ENCODE peak calls at places on chromosomes 16 and 17, in six cellular contexts. H is cardiac fibroblast, I is uterus, R is body of pancreas, X is H9, Q is mucosa of descending colon. A is an unnamed sample.

GRCh38 chr17:82154881-82155331 is 56.9 kb upstream of the FASN start:
- DNase-seq in H (no peak), I (no peak), R (no peak), X (no peak), Q (no peak), A (no peak)

GRCh38 chr17:17350491-17351355 is 47.5 kb downstream of the NT5M start:
- DNase-seq in H (no peak), I (no peak), R (no peak), X (peak), Q (no peak), A (peak)

GRCh38 chr16:55663770-55664677 is 8.2 kb downstream of the SLC6A2 start:
- DNase-seq in H (no peak), I (no peak), R (no peak), X (no peak), Q (no peak), A (peak)

GRCh38 chr16:26963109-26963508 is 103.6 kb upstream of the C16orf82 start:
- DNase-seq in H (peak), I (no peak), R (no peak), X (peak), Q (no peak), A (no peak)

GRCh38 chr16:19753815-19754643 is 36.0 kb downstream of the IQCK start:
- DNase-seq in H (peak), I (no peak), R (peak), X (no peak), Q (no peak), A (peak)

GRCh38 chr16:11914759-11915643 is 755 bp downstream of the GSPT1 start:
- DNase-seq in H (peak), I (peak), R (peak), X (no peak), Q (peak), A (peak)

GRCh38 chr16:54412777-54413455 is 126.3 kb upstream of the IRX3 start:
- DNase-seq in H (no peak), I (no peak), R (no peak), X (no peak), Q (no peak), A (no peak)

GRCh38 chr17:60457148-60457547 is 34.9 kb downstream of the CHCT1 start:
- DNase-seq in H (no peak), I (no peak), R (no peak), X (no peak), Q (no peak), A (no peak)

GRCh38 chr16:57352636-57353047 is 5.9 kb upstream of the CCL22 start:
- DNase-seq in H (no peak), I (no peak), R (no peak), X (no peak), Q (no peak), A (no peak)

GRCh38 chr16:81513204-81514040 is 68.8 kb downstream of the CMIP start:
- DNase-seq in H (peak), I (no peak), R (peak), X (peak), Q (peak), A (no peak)

GRCh38 chr17:74532115-74532514 is 840 bp upstream of the CD300LB start:
- DNase-seq in H (no peak), I (no peak), R (no peak), X (peak), Q (no peak), A (no peak)

GRCh38 chr16:52191533-52192134 is 355.3 kb downstream of the TOX3 start:
- DNase-seq in H (peak), I (peak), R (peak), X (peak), Q (no peak), A (peak)

GRCh38 chr16:85545227-85545818 is 67.8 kb upstream of the GSE1 start:
- DNase-seq in H (no peak), I (no peak), R (no peak), X (no peak), Q (no peak), A (no peak)

GRCh38 chr16:8623634-8624033 is 2.1 kb downstream of the METTL22 start:
- DNase-seq in H (no peak), I (no peak), R (no peak), X (no peak), Q (no peak), A (peak)

GRCh38 chr16:14493791-14494190 is 136.3 kb downstream of the PARN start:
- DNase-seq in H (no peak), I (no peak), R (no peak), X (no peak), Q (no peak), A (no peak)

GRCh38 chr17:77087650-77088454 is 52.9 kb upstream of the SEC14L1 start:
- DNase-seq in H (no peak), I (no peak), R (no peak), X (no peak), Q (peak), A (no peak)

GRCh38 chr17:9016941-9017552 is 4.3 kb upstream of the NTN1 start:
- DNase-seq in H (no peak), I (no peak), R (peak), X (no peak), Q (no peak), A (no peak)

GRCh38 chr16:4339909-4340308 is 11.2 kb downstream of the PAM16 start:
- DNase-seq in H (peak), I (peak), R (peak), X (no peak), Q (no peak), A (no peak)

GRCh38 chr17:48641541-48642058 is 15.4 kb upstream of the HOXB9 start:
- DNase-seq in H (no peak), I (no peak), R (no peak), X (no peak), Q (no peak), A (no peak)

GRCh38 chr17:54979657-54980056 is 11.1 kb downstream of the STXBP4 start:
- DNase-seq in H (no peak), I (no peak), R (no peak), X (no peak), Q (no peak), A (no peak)

GRCh38 chr17:34121311-34121710 is 133.8 kb upstream of the CCL2 start:
- DNase-seq in H (no peak), I (no peak), R (no peak), X (no peak), Q (no peak), A (no peak)

GRCh38 chr17:2710075-2710803 is 1.3 kb downstream of the CLUH start:
- DNase-seq in H (no peak), I (no peak), R (no peak), X (no peak), Q (no peak), A (no peak)

GRCh38 chr17:21231533-21231932 is 17.6 kb upstream of the TMEM11 start:
- DNase-seq in H (no peak), I (no peak), R (no peak), X (no peak), Q (no peak), A (no peak)

GRCh38 chr16:12235110-12235509 is 258.6 kb downstream of the SNX29 start:
- DNase-seq in H (peak), I (no peak), R (no peak), X (no peak), Q (no peak), A (no peak)

GRCh38 chr17:82402865-82403264 is 15.3 kb upstream of the HEXD start:
- DNase-seq in H (no peak), I (no peak), R (no peak), X (no peak), Q (no peak), A (no peak)

GRCh38 chr16:7746971-7747370 is 414.3 kb downstream of the RBFOX1 start:
- DNase-seq in H (no peak), I (no peak), R (no peak), X (no peak), Q (no peak), A (no peak)

GRCh38 chr16:1157639-1158455 is 4.9 kb downstream of the CACNA1H start:
- DNase-seq in H (no peak), I (no peak), R (no peak), X (no peak), Q (no peak), A (no peak)

GRCh38 chr17:81731271-81731670 is 19.2 kb downstream of the SLC25A10 start:
- DNase-seq in H (peak), I (no peak), R (no peak), X (no peak), Q (no peak), A (peak)

GRCh38 chr17:4901648-4902344 is 1.1 kb downstream of the CHRNE start:
- DNase-seq in H (no peak), I (no peak), R (no peak), X (peak), Q (peak), A (no peak)

GRCh38 chr16:17304124-17304813 is 166.5 kb downstream of the XYLT1 start:
- DNase-seq in H (no peak), I (no peak), R (peak), X (no peak), Q (no peak), A (no peak)

GRCh38 chr17:63082273-63082861 is 116.3 kb downstream of the TANC2 start:
- DNase-seq in H (peak), I (no peak), R (no peak), X (no peak), Q (no peak), A (peak)

GRCh38 chr16:53991181-53992056 is 287.5 kb downstream of the FTO start:
- DNase-seq in H (peak), I (no peak), R (peak), X (no peak), Q (no peak), A (no peak)

DNA sequence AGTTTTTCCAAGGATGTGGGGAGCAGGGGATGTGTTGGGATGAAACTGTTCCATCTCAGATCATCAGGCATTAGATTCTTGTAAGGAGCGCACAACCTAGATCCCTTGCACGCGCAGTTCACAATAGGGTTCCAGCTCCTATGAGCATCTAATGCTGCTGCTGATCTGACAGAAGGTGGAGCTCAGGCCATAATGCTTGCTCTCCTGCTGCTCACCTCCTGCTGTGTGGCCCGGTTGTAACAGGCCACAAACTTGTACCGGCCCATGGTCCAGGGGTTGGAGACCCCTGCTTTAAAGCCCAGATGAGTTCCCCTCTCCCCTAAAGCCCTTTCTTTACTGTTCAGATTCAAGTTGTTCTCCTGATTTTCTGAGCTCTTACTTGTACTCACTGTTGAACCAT is 44.8 kb downstream of the RNF135 start:
- DNase-seq in H (no peak), I (no peak), R (no peak), X (no peak), Q (no peak), A (no peak)
- TF ChIP-seq CTCF in H (no peak), I (no peak), R (no peak), X (no peak), Q (no peak), A (no peak)

DNA sequence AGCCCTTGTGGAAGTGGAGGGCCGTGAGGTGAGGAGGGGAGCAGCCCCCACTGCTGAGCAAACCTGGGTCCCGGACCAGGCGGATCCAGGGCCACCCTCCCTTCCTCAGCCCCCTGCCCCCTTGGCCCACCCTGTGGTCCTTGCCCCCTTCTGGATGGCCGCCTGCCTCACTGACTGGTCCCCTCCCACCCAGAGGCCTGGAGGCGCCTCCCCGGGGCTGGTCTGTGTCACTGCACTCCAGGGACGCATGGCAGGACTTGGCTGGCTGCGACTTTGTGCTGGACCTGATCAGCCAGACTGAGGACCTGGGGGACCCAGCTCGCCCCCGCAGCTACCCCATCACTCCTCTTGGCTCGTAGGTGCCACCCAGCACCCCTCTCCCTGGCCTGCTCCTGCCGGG is 19.2 kb upstream of the SMIM5 start:
- DNase-seq in H (no peak), I (no peak), R (no peak), X (peak), Q (no peak), A (no peak)
- TF ChIP-seq CTCF in H (peak), I (no peak), R (no peak), X (peak), Q (no peak), A (peak)

DNA sequence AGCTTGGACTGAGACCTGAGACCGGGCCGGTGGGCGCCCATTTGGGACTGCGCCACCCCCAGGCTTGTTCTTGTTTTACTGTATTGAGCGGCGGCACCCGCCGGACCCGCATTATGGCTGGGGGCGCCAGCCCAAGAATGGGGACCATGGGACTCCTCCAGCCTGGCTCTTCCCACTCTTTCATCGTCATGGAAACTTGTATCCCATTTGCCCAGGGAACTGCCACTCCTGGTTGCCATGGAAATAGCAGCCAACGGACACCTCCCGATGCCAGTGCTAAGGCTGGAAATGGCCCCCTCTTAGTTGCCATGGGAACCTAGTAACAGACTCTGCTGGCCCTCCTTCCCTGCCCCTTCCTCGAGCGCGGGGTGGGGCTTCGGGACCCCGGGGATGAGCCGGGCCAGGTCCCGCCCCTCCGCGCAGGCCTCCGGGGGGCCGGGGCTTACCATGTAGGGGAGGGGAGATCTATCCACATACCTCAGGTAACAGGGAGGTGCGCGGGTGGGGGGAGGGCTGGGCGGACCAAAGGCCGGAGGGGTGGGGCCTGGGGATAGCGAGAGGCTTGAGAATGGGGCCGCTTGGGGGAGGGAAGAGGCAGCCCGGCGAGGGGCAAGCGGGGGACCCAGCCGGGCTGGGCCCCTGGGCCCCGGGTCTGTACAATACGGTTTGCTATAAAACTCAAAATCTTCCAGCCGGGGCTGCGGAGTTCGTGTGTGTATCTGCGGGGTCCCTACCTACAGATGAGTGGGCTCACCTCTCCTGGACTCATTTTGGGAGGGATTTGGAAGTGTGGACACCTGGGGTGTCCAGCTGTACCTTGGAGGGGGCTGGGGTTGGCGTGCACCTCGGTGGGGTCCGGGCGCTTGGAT is 547 bp upstream of the ORAI3 start:
- DNase-seq in H (peak), I (peak), R (peak), X (peak), Q (peak), A (peak)
- TF ChIP-seq CTCF in H (no peak), I (no peak), R (no peak), X (no peak), Q (no peak), A (peak)

DNA sequence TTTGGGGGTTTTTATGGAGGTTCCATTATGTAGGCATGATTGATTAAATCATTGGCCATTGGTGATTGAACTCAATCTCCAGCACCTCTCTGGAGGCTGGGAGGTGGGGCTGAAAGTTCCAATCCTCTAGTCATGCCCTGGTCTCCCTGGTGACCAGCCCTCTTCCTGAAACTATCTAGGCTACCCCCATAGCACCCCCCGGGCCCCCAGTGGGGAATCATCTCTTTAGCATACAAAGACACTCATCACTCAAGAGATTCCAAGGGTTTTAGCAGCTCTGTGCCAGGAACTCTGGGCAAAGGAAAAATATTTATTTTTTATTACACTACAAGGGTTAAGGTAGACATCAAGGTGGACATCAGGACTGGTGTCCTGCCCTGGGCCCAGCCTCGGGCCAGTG is 10.6 kb downstream of the SLC46A1 start:
- DNase-seq in H (no peak), I (no peak), R (no peak), X (no peak), Q (no peak), A (no peak)
- TF ChIP-seq CTCF in H (no peak), I (no peak), R (no peak), X (no peak), Q (no peak), A (no peak)

GRCh38 chr16:49120631-49121030 is 161.0 kb downstream of the CBLN1 start:
- DNase-seq in H (no peak), I (no peak), R (no peak), X (no peak), Q (no peak), A (no peak)
- TF ChIP-seq CTCF in H (no peak), I (no peak), R (no peak), X (peak), Q (no peak), A (no peak)

DNA sequence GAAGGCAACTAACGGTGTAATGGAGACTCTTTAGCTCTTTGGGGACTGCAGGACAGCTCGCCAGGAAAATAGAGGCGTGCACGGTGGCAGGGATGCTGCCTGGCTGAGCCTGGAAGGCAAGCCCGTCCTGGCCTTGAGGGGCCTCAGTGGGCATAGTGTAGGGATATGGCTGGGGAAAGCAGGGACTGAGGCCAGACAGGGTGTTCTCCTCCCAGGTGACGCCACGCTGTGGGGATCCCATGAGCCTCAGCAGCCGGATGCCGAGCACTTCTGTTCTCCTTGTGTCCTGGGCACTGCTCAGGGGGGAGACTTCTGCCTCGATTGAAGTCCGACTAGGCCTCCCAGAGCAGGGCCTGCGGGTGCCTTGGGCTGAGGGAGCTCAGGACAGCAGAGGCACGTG is 89.2 kb downstream of the NPIPB11 start:
- DNase-seq in H (no peak), I (no peak), R (no peak), X (no peak), Q (no peak), A (no peak)
- TF ChIP-seq CTCF in H (no peak), I (no peak), R (no peak), X (no peak), Q (no peak), A (no peak)

DNA sequence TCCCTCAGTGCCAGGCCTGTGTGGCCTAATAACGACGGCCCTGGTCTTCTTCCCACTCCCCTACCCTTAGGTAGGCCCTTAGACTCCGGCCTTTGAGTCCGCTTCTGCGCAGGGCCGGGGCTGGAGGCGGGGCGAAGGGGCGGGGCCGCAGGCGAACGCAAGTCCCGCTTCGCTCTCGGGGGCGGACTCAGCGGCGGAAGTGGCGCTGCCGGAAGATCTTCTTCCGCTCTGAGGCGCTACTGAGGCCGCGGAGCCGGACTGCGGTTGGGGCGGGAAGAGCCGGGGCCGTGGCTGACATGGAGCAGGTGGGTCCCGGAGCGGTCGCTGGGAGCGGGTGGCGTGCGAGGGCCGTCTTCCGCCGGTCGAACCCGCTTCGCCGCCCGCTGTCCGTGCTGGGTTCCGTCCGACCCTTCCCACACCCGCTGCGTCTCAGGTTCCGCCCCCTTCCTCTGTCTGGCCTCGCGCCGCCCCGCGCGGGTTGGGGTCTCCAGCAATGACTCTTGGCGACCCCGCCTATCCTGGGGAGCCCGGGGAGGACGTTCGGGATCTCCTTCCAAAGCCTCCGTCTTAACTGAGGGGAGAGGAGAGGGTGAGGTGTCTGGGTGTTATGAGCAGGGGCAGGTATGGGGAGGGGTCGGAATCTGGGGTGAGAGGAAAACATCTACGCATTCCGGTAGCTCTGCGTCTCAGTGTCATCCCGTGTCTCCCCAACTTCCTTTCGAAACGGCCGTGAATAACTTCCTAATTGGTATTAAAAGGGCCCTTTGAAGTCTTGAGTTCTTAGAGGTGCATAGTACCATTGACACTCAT is at the start of gene STARD3:
- DNase-seq in H (peak), I (peak), R (peak), X (peak), Q (peak), A (peak)
- TF ChIP-seq CTCF in H (peak), I (peak), R (no peak), X (peak), Q (no peak), A (peak)

DNA sequence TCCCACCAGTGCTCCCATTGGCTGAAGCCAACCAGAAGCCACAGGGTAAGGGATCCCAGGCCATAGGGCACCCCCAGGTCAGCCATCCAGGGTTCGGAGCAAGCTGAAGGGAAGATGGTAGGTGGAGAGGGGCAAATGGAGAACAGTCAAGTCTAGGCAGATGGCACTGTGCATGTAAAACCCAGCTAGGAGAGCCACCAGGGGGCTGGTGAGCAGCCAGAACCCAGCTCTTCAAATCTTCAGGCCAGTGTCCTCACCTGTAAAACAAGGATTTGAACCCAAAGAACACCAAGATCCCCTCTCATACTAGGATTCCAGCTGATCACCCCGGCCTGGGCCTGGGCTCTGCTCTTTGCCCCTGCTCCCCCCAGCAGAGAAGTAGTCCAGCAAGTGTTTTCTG is 43.5 kb downstream of the GINS3 start:
- DNase-seq in H (no peak), I (no peak), R (no peak), X (peak), Q (no peak), A (no peak)
- TF ChIP-seq CTCF in H (no peak), I (no peak), R (no peak), X (peak), Q (no peak), A (peak)

GRCh38 chr16:75096730-75097129 is 19.9 kb downstream of the LDHD start:
- DNase-seq in H (no peak), I (no peak), R (peak), X (peak), Q (no peak), A (no peak)
- TF ChIP-seq CTCF in H (peak), I (no peak), R (peak), X (peak), Q (no peak), A (peak)